ENCODE peak calls at places on chromosomes 3 and 15, in seven cellular contexts. K is upper lobe of right lung; A is esophagus squamous epithelium; X is IMR-90; Z is bronchial epithelial cell; U is CD8-positive, alpha-beta memory T cell; O is fibroblast of the aortic adventitia. R is an unnamed sample.

GRCh38 chr15:100642950-100643338 is 40.6 kb downstream of the ASB7 start:
- DNase-seq in Z (no peak), O (no peak), X (no peak), U (no peak), K (no peak), A (no peak), R (no peak)

GRCh38 chr3:193872265-193872753 is 263.6 kb upstream of the HES1 start:
- DNase-seq in U (no peak), Z (peak; percentile 100), K (no peak), A (no peak), X (peak; percentile 98), O (peak; percentile 94), R (peak; percentile 99)

GRCh38 chr15:48680841-48681240 is 35.3 kb upstream of the FBN1 start:
- DNase-seq in U (no peak), A (no peak), K (no peak), Z (peak; percentile 98), O (peak; percentile 87), X (peak; percentile 97), R (peak; percentile 96)

GRCh38 chr3:188179006-188179966 is 25.3 kb downstream of the LPP start:
- DNase-seq in A (no peak), U (no peak), X (peak; percentile 92), Z (no peak), O (peak; percentile 83), K (peak; percentile 83), R (peak; percentile 73)

GRCh38 chr3:194337965-194338753 is 13.0 kb downstream of the CPN2 start:
- DNase-seq in O (no peak), U (no peak), A (no peak), Z (no peak), K (no peak), X (peak; percentile 42), R (peak; percentile 28)

GRCh38 chr15:42353061-42353460 is 6.2 kb upstream of the CAPN3 start:
- DNase-seq in X (no peak), Z (no peak), O (no peak), A (no peak), U (no peak), K (no peak), R (no peak)

GRCh38 chr3:149368850-149369497 is 8.5 kb downstream of the TM4SF1 start:
- DNase-seq in U (no peak), K (no peak), Z (no peak), O (no peak), X (no peak), A (no peak), R (no peak)

GRCh38 chr15:92677998-92678397 is 22.4 kb upstream of the FAM174B start:
- DNase-seq in U (no peak), A (no peak), Z (no peak), X (no peak), O (no peak), K (no peak), R (peak; percentile 80)

GRCh38 chr3:186627852-186628414 is 12.3 kb upstream of the FETUB start:
- DNase-seq in Z (no peak), O (no peak), A (no peak), K (no peak), X (no peak), U (no peak), R (no peak)

GRCh38 chr3:182618981-182619591 is 174.2 kb upstream of the ATP11B start:
- DNase-seq in U (no peak), O (no peak), K (no peak), Z (peak; percentile 85), A (no peak), X (peak; percentile 1), R (peak; percentile 26)

GRCh38 chr3:112634786-112635541 is 6.0 kb downstream of the CCDC80 start:
- DNase-seq in Z (no peak), O (peak; percentile 47), A (no peak), K (no peak), X (peak; percentile 33), U (no peak), R (peak; percentile 43)

GRCh38 chr3:101849714-101850326 is 506 bp downstream of the NFKBIZ start:
- DNase-seq in U (peak; percentile 25), X (no peak), O (no peak), K (peak; percentile 82), A (peak; percentile 21), Z (no peak), R (no peak)

GRCh38 chr15:83446904-83447708 is at the start of gene SH3GL3:
- DNase-seq in X (peak; percentile 55), U (no peak), O (peak; percentile 52), Z (peak; percentile 69), K (peak; percentile 92), A (peak; percentile 19), R (peak; percentile 61)

GRCh38 chr15:66617137-66618090 is 51.6 kb upstream of the LCTL start:
- DNase-seq in U (no peak), Z (peak; percentile 71), K (peak; percentile 86), A (no peak), O (peak; percentile 91), X (peak; percentile 80), R (peak; percentile 59)

GRCh38 chr3:55434789-55435188 is 52.3 kb downstream of the WNT5A start:
- DNase-seq in U (no peak), A (no peak), X (peak; percentile 21), O (peak; percentile 18), K (no peak), Z (peak; percentile 13), R (peak; percentile 62)

GRCh38 chr3:52193059-52193458 is 4.9 kb upstream of the ALAS1 start:
- DNase-seq in X (peak; percentile 44), A (no peak), O (no peak), K (no peak), Z (peak; percentile 57), U (no peak), R (peak; percentile 67)

GRCh38 chr15:40702077-40702476 is 7.1 kb downstream of the RAD51 start:
- DNase-seq in A (no peak), O (peak; percentile 13), K (no peak), X (peak; percentile 28), Z (no peak), U (no peak), R (peak; percentile 16)

GRCh38 chr15:98164986-98165385 is 204.5 kb downstream of the ARRDC4 start:
- DNase-seq in A (no peak), K (no peak), X (no peak), U (no peak), O (no peak), Z (no peak), R (no peak)
- H3K4me3 ChIP-seq in A (no peak overlapping the region), K (no peak overlapping the region), X (no peak overlapping the region), U (no peak overlapping the region), O (no peak overlapping the region), Z (no peak overlapping the region), R (no peak overlapping the region)

DNA sequence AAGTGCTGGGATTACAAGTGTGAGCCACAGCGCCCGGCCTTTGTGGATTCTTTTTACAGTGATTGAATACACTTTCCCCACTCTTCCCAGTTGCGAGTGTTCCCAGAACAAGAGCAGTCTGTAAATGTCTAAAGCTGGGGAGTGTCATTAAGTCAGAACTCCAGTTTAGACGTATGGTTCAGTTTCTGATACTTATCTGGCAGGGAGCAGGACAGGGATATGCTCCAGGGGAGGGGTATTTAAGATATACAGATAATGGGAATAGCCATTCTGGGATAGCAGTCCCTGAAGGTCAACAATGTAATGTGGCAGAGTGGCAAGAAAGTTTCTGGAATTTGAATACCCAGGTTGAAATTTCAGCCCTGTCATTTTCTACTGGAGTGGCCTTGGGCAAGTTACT is 164.1 kb downstream of the SSR3 start:
- DNase-seq in K (no peak), Z (no peak), X (no peak), A (no peak), O (no peak), U (no peak), R (no peak)
- H3K4me3 ChIP-seq in K (no peak overlapping the region), Z (no peak overlapping the region), X (no peak overlapping the region), A (no peak overlapping the region), O (no peak overlapping the region), U (no peak overlapping the region), R (no peak overlapping the region)

GRCh38 chr3:49906004-49906860 is 2.6 kb upstream of the MST1R start:
- DNase-seq in Z (peak; percentile 66), K (peak; percentile 81), X (peak; percentile 46), O (peak; percentile 55), A (no peak), U (no peak), R (peak; percentile 31)

GRCh38 chr3:49910409-49911123 is 6.9 kb upstream of the MST1R start:
- DNase-seq in K (no peak), X (no peak), O (no peak), Z (no peak), U (no peak), A (no peak), R (no peak)

GRCh38 chr3:49911611-49912010 is 7.9 kb upstream of the MST1R start:
- DNase-seq in U (no peak), Z (no peak), O (no peak), A (no peak), X (no peak), K (no peak), R (no peak)

GRCh38 chr3:49911124-49911420 is 7.4 kb upstream of the MST1R start:
- DNase-seq in U (no peak), X (no peak), A (no peak), O (no peak), Z (no peak), K (no peak), R (no peak)

DNA sequence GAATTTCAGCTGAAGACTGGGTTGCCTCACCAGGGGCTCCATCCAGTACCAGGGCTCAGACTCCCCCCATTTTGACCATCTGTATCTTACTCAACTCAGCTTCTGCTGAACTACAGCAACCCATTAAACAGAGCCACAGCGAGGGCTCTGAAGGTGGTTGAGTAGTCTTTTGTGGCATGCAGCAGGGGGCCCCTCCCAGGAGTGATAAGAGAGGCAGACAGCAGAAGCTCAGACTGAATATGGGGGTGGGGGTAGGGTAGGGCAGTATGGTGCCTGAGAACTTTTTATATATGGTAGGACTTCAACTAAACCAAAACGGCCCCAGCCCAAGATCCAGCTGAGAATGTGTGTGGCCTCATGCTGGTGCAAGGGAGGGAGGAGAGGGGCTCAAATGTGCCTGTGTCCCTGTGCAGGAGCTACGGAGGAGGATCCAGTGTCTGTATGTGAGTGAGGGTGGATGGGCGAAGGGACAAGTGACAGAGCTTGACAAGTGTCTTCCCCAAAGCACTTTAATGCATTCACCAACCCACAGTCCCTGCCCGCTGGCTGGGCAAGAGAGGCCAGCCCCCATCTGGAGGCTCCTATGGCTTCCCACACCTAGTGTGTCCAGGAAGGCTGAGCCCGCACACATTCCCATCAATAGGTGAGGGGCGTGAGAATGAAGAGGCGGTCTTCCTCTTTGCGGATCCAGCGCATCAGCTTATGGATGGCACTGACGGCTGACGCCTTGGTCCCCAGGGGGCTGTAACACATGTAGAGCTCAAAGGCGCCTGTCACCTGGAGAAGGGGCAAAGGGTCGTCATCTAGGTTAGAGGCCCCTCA is 4.9 kb upstream of the MST1R start:
- DNase-seq in U (no peak), Z (no peak), X (no peak), O (no peak), K (no peak), A (no peak), R (no peak)
- H3K4me3 ChIP-seq in U (no peak overlapping the region), Z (no peak overlapping the region), X (no peak overlapping the region), O (no peak overlapping the region), K (no peak overlapping the region), A (no peak overlapping the region), R (no peak overlapping the region)

DNA sequence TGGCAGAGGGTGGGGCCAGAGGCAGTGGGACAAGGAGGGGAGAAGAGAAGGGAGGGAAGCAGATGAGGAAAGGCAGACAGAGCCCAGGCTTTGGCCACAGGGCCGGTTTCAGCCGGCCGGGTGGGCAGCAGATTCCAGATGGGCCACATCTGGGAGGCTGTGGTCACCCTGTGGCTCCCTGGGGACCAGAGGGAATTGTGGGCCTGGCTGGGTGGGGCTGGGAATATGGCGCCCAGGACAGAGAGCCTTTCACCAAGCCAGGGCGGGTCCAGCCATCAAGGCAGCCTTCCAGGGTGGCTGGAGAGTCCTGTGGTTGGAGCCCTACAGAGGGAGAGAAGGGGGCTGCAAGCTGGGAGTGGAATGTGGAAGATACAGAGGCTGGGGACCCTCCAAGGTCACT is 18.9 kb downstream of the PTH1R start:
- DNase-seq in X (no peak), A (no peak), O (no peak), Z (no peak), U (no peak), K (no peak), R (peak; percentile 7)
- H3K4me3 ChIP-seq in X (no peak overlapping the region), A (no peak overlapping the region), O (no peak overlapping the region), Z (no peak overlapping the region), U (no peak overlapping the region), K (no peak overlapping the region), R (no peak overlapping the region)

R was measured in fibroblast of mammary gland.